ENCODE peak calls at places on chromosomes 11 and 22, in four cellular contexts. L, I, H and T are unnamed samples.

GRCh38 chr11:312092-312816 is 1.6 kb upstream of the IFITM1 start:
- DNase-seq in L (no peak), I (peak), H (no peak), T (no peak)

GRCh38 chr11:11239959-11240358 is 113.1 kb downstream of the CSNK2A3 start:
- DNase-seq in H (no peak), I (no peak), L (no peak), T (no peak)

GRCh38 chr11:110587972-110588371 is 124.3 kb downstream of the ARHGAP20 start:
- DNase-seq in L (no peak), I (no peak), H (no peak), T (peak)

GRCh38 chr11:113189909-113190667 is 124.3 kb upstream of the TTC12 start:
- DNase-seq in L (peak), H (no peak), I (no peak), T (peak)

GRCh38 chr11:65310756-65311155 is 3.9 kb upstream of the CDC42EP2 start:
- DNase-seq in L (no peak), H (no peak), I (no peak), T (peak)

GRCh38 chr11:10666976-10667892 is 26.3 kb downstream of the IRAG1 start:
- DNase-seq in H (no peak), L (no peak), I (no peak), T (peak)

GRCh38 chr11:5923789-5924188 is 18.3 kb upstream of the OR56A3 start:
- DNase-seq in L (no peak), H (no peak), I (no peak), T (no peak)

GRCh38 chr22:49933236-49933921 is 14.9 kb downstream of the CRELD2 start:
- DNase-seq in H (no peak), I (no peak), L (no peak), T (peak)

GRCh38 chr11:22752908-22753310 is 76.7 kb downstream of the SVIP start:
- DNase-seq in H (no peak), L (no peak), I (no peak), T (no peak)

GRCh38 chr11:102522332-102523207 is 8.0 kb downstream of the MMP7 start:
- DNase-seq in L (no peak), H (no peak), I (no peak), T (no peak)

GRCh38 chr11:17988465-17988864 is 24.4 kb downstream of the SERGEF start:
- DNase-seq in I (no peak), H (no peak), L (no peak), T (no peak)

GRCh38 chr11:762421-763072 is 14.7 kb downstream of the GATD1 start:
- DNase-seq in H (peak), L (peak), I (no peak), T (peak)

GRCh38 chr11:22558638-22559037 is 67.0 kb downstream of the FANCF start:
- DNase-seq in L (no peak), I (no peak), H (no peak), T (peak)

GRCh38 chr11:33936745-33937612 is 45.1 kb upstream of the LMO2 start:
- DNase-seq in I (no peak), L (peak), H (no peak), T (peak)

GRCh38 chr11:60912223-60912850 is 1.6 kb upstream of the TMEM109 start:
- DNase-seq in I (no peak), H (no peak), L (no peak), T (no peak)